ENCODE peak calls at places on chromosomes 2 and 18, in eight cellular contexts. D, N, B, R, Q, C, P and A are unnamed samples.

GRCh38 chr2:36267194-36267593 is 88.4 kb upstream of the CRIM1 start:
- DNase-seq in D (no peak), N (no peak), B (no peak), R (no peak), Q (no peak), C (no peak), P (no peak), A (no peak)

GRCh38 chr2:8224679-8225181 is 457.1 kb upstream of the ID2 start:
- DNase-seq in D (no peak), N (no peak), B (no peak), R (no peak), Q (no peak), C (no peak), P (no peak), A (no peak)

GRCh38 chr2:63880603-63881002 is 38.9 kb downstream of the UGP2 start:
- DNase-seq in D (no peak), N (no peak), B (no peak), R (no peak), Q (no peak), C (no peak), P (no peak), A (no peak)

GRCh38 chr2:239468491-239469017 is 67.7 kb upstream of the HDAC4 start:
- DNase-seq in D (no peak), N (no peak), B (no peak), R (no peak), Q (peak), C (no peak), P (no peak), A (no peak)

GRCh38 chr18:69250305-69251151 is 150.2 kb upstream of the DOK6 start:
- DNase-seq in D (no peak), N (no peak), B (no peak), R (no peak), Q (no peak), C (no peak), P (no peak), A (no peak)

GRCh38 chr2:120763516-120763915 is 27.8 kb downstream of the GLI2 start:
- DNase-seq in D (no peak), N (no peak), B (no peak), R (no peak), Q (peak), C (no peak), P (no peak), A (no peak)

GRCh38 chr2:217099561-217099960 is 239.7 kb upstream of the TNP1 start:
- DNase-seq in D (no peak), N (no peak), B (no peak), R (no peak), Q (peak), C (no peak), P (no peak), A (no peak)

GRCh38 chr2:30361751-30362394 is 85.2 kb upstream of the LCLAT1 start:
- DNase-seq in D (no peak), N (no peak), B (no peak), R (no peak), Q (no peak), C (no peak), P (no peak), A (no peak)

GRCh38 chr2:207167129-207167923 is 1.6 kb upstream of the KLF7 start:
- DNase-seq in D (peak), N (no peak), B (peak), R (no peak), Q (no peak), C (peak), P (no peak), A (no peak)

GRCh38 chr2:160478660-160479059 is 14.9 kb downstream of the RBMS1 start:
- DNase-seq in D (no peak), N (no peak), B (no peak), R (no peak), Q (no peak), C (no peak), P (no peak), A (no peak)

GRCh38 chr2:237962432-237963084 is 4.3 kb upstream of the UBE2F start:
- DNase-seq in D (no peak), N (no peak), B (no peak), R (no peak), Q (no peak), C (no peak), P (no peak), A (no peak)

GRCh38 chr18:6405237-6406074 is 9.3 kb downstream of the L3MBTL4 start:
- DNase-seq in D (no peak), N (no peak), B (peak), R (no peak), Q (no peak), C (no peak), P (no peak), A (no peak)

GRCh38 chr2:177489719-177490301 is 97.2 kb downstream of the AGPS start:
- DNase-seq in D (peak), N (peak), B (peak), R (no peak), Q (no peak), C (peak), P (peak), A (peak)

GRCh38 chr2:119724656-119725485 is 34.9 kb upstream of the PTPN4 start:
- DNase-seq in D (no peak), N (no peak), B (no peak), R (no peak), Q (peak), C (no peak), P (no peak), A (no peak)

GRCh38 chr2:230068658-230069080 is at the start of gene SLC16A14:
- DNase-seq in D (peak), N (peak), B (no peak), R (no peak), Q (no peak), C (peak), P (peak), A (peak)